ENCODE peak calls at places on chromosomes 12 and 14, in seven cellular contexts. E, N, H, K, Y, G and Q are unnamed samples.

GRCh38 chr12:138898-139534 is 72.4 kb downstream of the IQSEC3 start:
- DNase-seq in E (peak; percentile 26), N (peak; percentile 26), H (peak; percentile 29), K (no peak), Y (peak; percentile 46), G (no peak), Q (no peak)

GRCh38 chr12:31207799-31208465 is 118.0 kb downstream of the SINHCAF start:
- DNase-seq in E (no peak), N (no peak), H (no peak), K (peak; percentile 74), Y (no peak), G (no peak), Q (no peak)

GRCh38 chr14:61662437-61663311 is 32.6 kb upstream of the HIF1A start:
- DNase-seq in E (peak; percentile 83), N (no peak), H (no peak), K (peak; percentile 99), Y (peak; percentile 4), G (no peak), Q (peak; percentile 82)

GRCh38 chr14:23654231-23654630 is 18.1 kb downstream of the DHRS2 start:
- DNase-seq in E (no peak), N (no peak), H (no peak), K (no peak), Y (no peak), G (no peak), Q (no peak)

GRCh38 chr12:47835017-47835830 is 15.5 kb upstream of the HDAC7 start:
- DNase-seq in E (no peak), N (no peak), H (no peak), K (no peak), Y (no peak), G (no peak), Q (no peak)

GRCh38 chr14:74582910-74583581 is 29.0 kb downstream of the LTBP2 start:
- DNase-seq in E (no peak), N (peak; percentile 54), H (peak; percentile 58), K (peak; percentile 55), Y (no peak), G (no peak), Q (no peak)

GRCh38 chr12:86081798-86082197 is 174.4 kb downstream of the MGAT4C start:
- DNase-seq in E (peak; percentile 1), N (no peak), H (no peak), K (no peak), Y (no peak), G (no peak), Q (no peak)

GRCh38 chr12:124469193-124469888 is 98.1 kb downstream of the NCOR2 start:
- DNase-seq in E (no peak), N (no peak), H (no peak), K (peak; percentile 30), Y (peak; percentile 64), G (peak; percentile 46), Q (no peak)

GRCh38 chr12:23659151-23659550 is 290.3 kb downstream of the SOX5 start:
- DNase-seq in E (no peak), N (no peak), H (no peak), K (no peak), Y (no peak), G (no peak), Q (no peak)

GRCh38 chr12:117127933-117128823 is 29.0 kb upstream of the TESC start:
- DNase-seq in E (no peak), N (no peak), H (no peak), K (no peak), Y (no peak), G (no peak), Q (no peak)

GRCh38 chr14:71139058-71139946 is 232.0 kb downstream of the PCNX1 start:
- DNase-seq in E (peak; percentile 39), N (peak; percentile 31), H (peak; percentile 37), K (peak; percentile 80), Y (peak; percentile 79), G (peak; percentile 23), Q (peak; percentile 60)

GRCh38 chr12:76927170-76927784 is 48.5 kb upstream of the CSRP2 start:
- DNase-seq in E (peak; percentile 29), N (no peak), H (peak; percentile 18), K (peak; percentile 70), Y (peak; percentile 75), G (no peak), Q (peak; percentile 66)

GRCh38 chr12:27651201-27651600 is 45.0 kb upstream of the REP15 start:
- DNase-seq in E (no peak), N (no peak), H (no peak), K (peak; percentile 20), Y (no peak), G (no peak), Q (no peak)

GRCh38 chr14:104757238-104757585 is 4.3 kb downstream of the SIVA1 start:
- DNase-seq in E (no peak), N (no peak), H (no peak), K (no peak), Y (no peak), G (no peak), Q (no peak)

GRCh38 chr12:105911966-105912365 is 226.8 kb downstream of the NUAK1 start:
- DNase-seq in E (no peak), N (no peak), H (no peak), K (peak; percentile 78), Y (no peak), G (no peak), Q (no peak)

GRCh38 chr12:69329669-69330428 is 18.3 kb upstream of the LYZ start:
- DNase-seq in E (no peak), N (no peak), H (no peak), K (peak; percentile 18), Y (no peak), G (no peak), Q (no peak)

GRCh38 chr12:49349266-49349665 is 2.6 kb downstream of the DNAJC22 start:
- DNase-seq in E (no peak), N (no peak), H (no peak), K (no peak), Y (no peak), G (no peak), Q (no peak)

GRCh38 chr12:58443981-58444371 is 476.3 kb downstream of the LRIG3 start:
- DNase-seq in E (peak; percentile 92), N (peak; percentile 20), H (no peak), K (no peak), Y (no peak), G (no peak), Q (no peak)

GRCh38 chr12:130981156-130981789 is 27.6 kb downstream of the ADGRD1 start:
- DNase-seq in E (no peak), N (no peak), H (no peak), K (no peak), Y (no peak), G (no peak), Q (no peak)
- H3K4me1 ChIP-seq in E (no peaks in the 10 kb centered on the region), N (peaks cover 37% of the 10 kb centered on the region), H (peaks cover 53% of the 10 kb centered on the region), K (no peaks in the 10 kb centered on the region), Y (no peaks in the 10 kb centered on the region), G (no peaks in the 10 kb centered on the region), Q (no peaks in the 10 kb centered on the region)

GRCh38 chr14:106378191-106378590 is 851.8 kb downstream of the TMEM121 start:
- DNase-seq in E (no peak), N (no peak), H (no peak), K (no peak), Y (no peak), G (no peak), Q (no peak)
- TF ChIP-seq CTCF in E (no peak), N (no peak), H (no peak), K (no peak), Y (no peak), G (no peak), Q (peak; percentile 42)

GRCh38 chr14:59358774-59359173 is 106.4 kb downstream of the GPR135 start:
- DNase-seq in E (no peak), N (no peak), H (no peak), K (peak; percentile 43), Y (no peak), G (no peak), Q (no peak)

GRCh38 chr14:59359451-59360124 is 105.6 kb downstream of the GPR135 start:
- DNase-seq in E (peak; percentile 41), N (no peak), H (no peak), K (peak; percentile 76), Y (no peak), G (no peak), Q (no peak)

GRCh38 chr14:59360923-59361794 is 104.0 kb downstream of the GPR135 start:
- DNase-seq in E (peak; percentile 92), N (peak; percentile 74), H (peak; percentile 80), K (peak; percentile 100), Y (no peak), G (no peak), Q (peak; percentile 71)

GRCh38 chr14:59362533-59362932 is 102.6 kb downstream of the GPR135 start:
- DNase-seq in E (peak; percentile 78), N (no peak), H (no peak), K (peak; percentile 83), Y (no peak), G (no peak), Q (no peak)

DNA sequence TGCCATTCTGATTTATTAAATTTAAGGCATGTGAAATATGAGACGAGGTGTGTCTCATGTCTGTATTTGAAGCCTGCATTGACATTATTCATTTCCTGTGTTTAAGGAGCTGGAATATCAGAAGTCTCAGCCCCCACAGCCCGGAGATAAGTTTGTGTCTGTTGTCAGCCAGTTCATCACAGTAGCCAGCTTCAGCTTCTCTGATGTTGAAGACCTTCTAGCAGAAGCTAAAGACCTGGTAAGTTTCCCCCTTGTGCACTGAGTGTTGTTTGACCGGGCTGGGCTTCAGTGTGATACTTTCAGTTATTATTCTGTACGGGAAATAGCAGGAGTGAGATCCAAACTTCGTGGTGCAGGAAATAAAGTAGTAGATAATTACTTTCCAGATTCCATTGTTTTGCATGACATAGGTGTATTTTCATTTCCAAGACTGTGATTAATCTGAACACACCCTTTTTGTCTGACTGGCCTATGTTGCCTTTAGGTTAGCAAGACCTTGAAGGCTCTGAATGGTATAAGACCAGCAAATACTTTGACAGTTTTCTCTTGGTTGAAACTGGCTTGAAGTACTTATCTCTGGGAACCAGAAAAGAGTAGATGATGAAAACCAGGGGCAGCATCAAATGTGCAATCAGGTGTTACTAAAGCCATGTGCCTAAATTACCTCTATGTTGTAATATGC is 101.5 kb downstream of the GPR135 start:
- DNase-seq in E (peak; percentile 57), N (no peak), H (no peak), K (peak; percentile 98), Y (no peak), G (no peak), Q (no peak)
- H3K4me1 ChIP-seq in E (peaks cover 6% of the 10 kb centered on the region), N (peaks cover 54% of the 10 kb centered on the region), H (peaks cover 66% of the 10 kb centered on the region), K (peaks cover 65% of the 10 kb centered on the region), Y (no peaks in the 10 kb centered on the region), G (no peaks in the 10 kb centered on the region), Q (peaks cover 13% of the 10 kb centered on the region)

DNA sequence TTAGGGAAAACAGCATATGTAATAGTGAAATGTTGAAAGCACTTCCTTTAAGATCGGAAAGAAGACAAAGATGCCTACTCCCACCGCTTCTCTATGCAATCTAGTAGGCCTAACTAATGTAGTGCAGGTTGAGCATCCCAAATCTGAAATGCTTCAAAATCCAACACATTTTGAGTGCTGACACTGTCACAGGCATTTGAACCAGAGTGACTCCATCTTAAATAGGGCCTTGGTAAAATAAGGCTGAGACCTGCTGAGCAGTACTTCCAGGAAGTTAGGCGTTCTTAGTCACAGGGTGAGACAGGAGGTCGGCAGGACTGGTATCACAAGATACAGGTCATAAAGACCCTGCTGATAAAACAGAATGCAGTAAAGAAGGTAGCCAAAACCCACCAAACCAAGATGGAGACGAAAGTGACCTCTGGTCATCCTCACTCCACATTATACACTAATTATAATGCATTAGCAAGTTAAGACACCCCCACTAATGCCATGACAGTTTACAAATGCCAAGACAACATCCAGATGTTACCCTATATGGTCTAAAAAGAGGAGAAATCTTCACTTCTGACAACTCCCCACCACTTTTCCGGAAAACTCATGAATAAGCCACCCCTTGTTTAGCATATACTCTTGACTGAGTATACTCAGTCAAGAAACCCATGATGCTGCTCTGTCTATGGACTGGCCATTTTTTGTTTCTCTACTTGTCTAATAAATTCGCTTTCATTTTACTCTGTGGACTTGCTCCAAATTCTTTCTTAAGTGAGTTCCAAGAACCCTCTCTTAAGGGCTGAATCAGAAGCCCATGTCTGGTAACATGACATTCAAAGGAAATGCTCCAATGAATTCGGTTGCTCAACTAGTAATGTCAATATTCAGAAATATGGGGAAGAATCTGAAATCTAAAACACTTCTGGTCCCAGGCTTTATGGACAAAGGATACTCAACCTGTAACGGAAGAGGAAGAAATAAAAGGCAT is 47.1 kb upstream of the MTERF2 start:
- DNase-seq in E (peak; percentile 9), N (no peak), H (no peak), K (no peak), Y (no peak), G (no peak), Q (no peak)
- TF ChIP-seq CTCF in E (no peak), N (no peak), H (no peak), K (no peak), Y (no peak), G (no peak), Q (no peak)